ENCODE peak calls at places on chromosome 17, in five cellular contexts. O is fibroblast of the aortic adventitia, I is K562, J is tibial nerve, F is OCI-LY7. K is an unnamed sample.

GRCh38 chr17:31517524-31517923 is 126.0 kb downstream of the RAB11FIP4 start:
- DNase-seq in O (no peak), I (peak), J (no peak), F (no peak), K (no peak)

GRCh38 chr17:76994237-76994637 is 126.0 kb downstream of the MGAT5B start:
- DNase-seq in O (no peak), I (no peak), J (no peak), F (no peak), K (no peak)

GRCh38 chr17:77735341-77736206 is 222.9 kb upstream of the TNRC6C start:
- DNase-seq in O (peak), I (peak), J (no peak), F (no peak), K (no peak)

GRCh38 chr17:71883258-71883657 is 237.6 kb upstream of the SOX9 start:
- DNase-seq in O (no peak), I (no peak), J (no peak), F (no peak), K (no peak)

GRCh38 chr17:75619506-75620431 is 13.5 kb upstream of the SMIM5 start:
- DNase-seq in O (peak), I (peak), J (no peak), F (peak), K (no peak)

GRCh38 chr17:12928736-12929135 is 89.1 kb downstream of the ELAC2 start:
- DNase-seq in O (peak), I (no peak), J (no peak), F (peak), K (no peak)

GRCh38 chr17:56834380-56835258 is 668 bp downstream of the DGKE start:
- DNase-seq in O (no peak), I (peak), J (no peak), F (peak), K (no peak)

GRCh38 chr17:73976147-73976546 is 227.3 kb upstream of the RPL38 start:
- DNase-seq in O (no peak), I (no peak), J (no peak), F (no peak), K (no peak)

GRCh38 chr17:44247346-44248219 is 20.4 kb downstream of the SLC4A1 start:
- DNase-seq in O (no peak), I (no peak), J (no peak), F (no peak), K (no peak)

GRCh38 chr17:70588003-70588402 is 418.7 kb downstream of the KCNJ2 start:
- DNase-seq in O (no peak), I (no peak), J (no peak), F (no peak), K (no peak)

GRCh38 chr17:73126716-73127473 is 34.4 kb upstream of the SLC39A11 start:
- DNase-seq in O (no peak), I (no peak), J (no peak), F (no peak), K (no peak)

GRCh38 chr17:80673152-80673920 is 128.7 kb downstream of the RPTOR start:
- DNase-seq in O (no peak), I (no peak), J (no peak), F (peak), K (no peak)

GRCh38 chr17:78780852-78781338 is 1.2 kb downstream of the CYTH1 start:
- DNase-seq in O (peak), I (no peak), J (no peak), F (peak), K (no peak)

GRCh38 chr17:77254961-77255741 is 114.4 kb downstream of the SEC14L1 start:
- DNase-seq in O (peak), I (peak), J (no peak), F (no peak), K (no peak)

GRCh38 chr17:68346448-68346847 is 55.2 kb downstream of the ARSG start:
- DNase-seq in O (no peak), I (no peak), J (no peak), F (peak), K (no peak)

GRCh38 chr17:7589891-7590611 is at the start of gene SOX15:
- DNase-seq in O (no peak), I (no peak), J (no peak), F (no peak), K (no peak)

GRCh38 chr17:19513897-19514488 is 19.7 kb upstream of the SLC47A1 start:
- DNase-seq in O (peak), I (peak), J (peak), F (peak), K (peak)

GRCh38 chr17:2724783-2725164 is 13.2 kb upstream of the CLUH start:
- DNase-seq in O (no peak), I (peak), J (no peak), F (no peak), K (no peak)

GRCh38 chr17:67390006-67390645 is 13.0 kb downstream of the PITPNC1 start:
- DNase-seq in O (peak), I (no peak), J (no peak), F (no peak), K (no peak)

DNA sequence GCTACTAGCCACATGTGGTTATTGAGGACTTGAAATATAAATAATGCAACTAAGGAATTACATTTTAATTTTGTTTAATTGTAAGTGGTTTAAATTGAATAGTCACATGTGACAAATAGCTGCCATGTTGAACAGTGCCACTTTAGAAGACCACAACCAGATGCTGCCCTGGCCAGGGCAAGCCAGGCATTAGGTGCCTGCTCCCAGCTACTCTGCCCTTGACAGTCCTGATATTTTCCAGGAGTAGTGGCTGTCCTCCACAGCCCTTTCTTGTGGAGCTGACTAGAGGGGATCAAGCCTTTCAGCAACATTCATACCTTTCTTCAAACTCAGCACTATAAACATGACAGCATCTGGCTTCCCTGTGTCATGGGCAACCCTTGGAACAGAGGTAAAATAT is 31.0 kb downstream of the TMEM100 start:
- DNase-seq in O (no peak), I (no peak), J (no peak), F (no peak), K (no peak)
- TF ChIP-seq CTCF in O (no peak), I (no peak), J (no peak), F (no peak), K (no peak)

DNA sequence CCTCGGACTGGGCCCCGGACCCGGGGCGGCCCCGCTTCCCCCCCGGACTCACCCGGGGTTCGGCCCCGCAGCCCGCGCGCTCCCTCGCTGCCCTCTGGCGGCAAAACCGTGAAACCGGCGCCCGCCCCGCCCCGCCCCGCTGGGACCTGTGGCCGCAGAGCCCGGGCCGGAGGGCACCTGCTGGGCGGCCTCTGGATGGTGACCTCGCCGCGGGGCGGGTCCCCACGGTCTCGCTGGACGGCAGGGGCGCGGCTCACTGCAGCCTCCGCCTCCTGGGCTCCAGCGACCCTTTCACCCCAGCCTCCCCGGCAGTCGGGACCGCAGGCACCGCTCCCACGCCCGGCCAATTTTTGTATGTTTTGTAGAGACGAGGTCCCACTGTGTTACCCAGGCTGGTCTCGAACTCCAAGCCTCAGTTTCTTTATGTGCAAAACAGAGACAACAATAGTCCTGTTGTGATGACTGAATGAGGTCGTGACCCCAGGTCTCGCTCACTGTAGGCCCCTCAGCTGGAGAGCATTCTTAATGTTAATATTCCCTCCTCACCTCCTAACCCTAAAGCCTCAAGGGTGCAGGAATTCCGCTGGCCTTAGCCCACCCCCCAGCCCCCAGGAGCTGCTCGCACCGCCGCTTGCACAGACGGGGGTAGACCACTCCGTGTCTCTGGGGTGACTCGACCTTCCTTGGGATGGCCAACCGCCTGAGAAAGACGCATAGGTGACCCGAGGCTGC is 33.7 kb upstream of the RPH3AL start:
- DNase-seq in O (no peak), I (peak), J (peak), F (peak), K (peak)
- TF ChIP-seq CTCF in O (peak), I (peak), J (peak), F (peak), K (no peak)

GRCh38 chr17:45282683-45283644 is 21.1 kb upstream of the SPATA32 start:
- DNase-seq in O (no peak), I (no peak), J (no peak), F (no peak), K (no peak)

GRCh38 chr17:45287526-45288264 is 25.8 kb upstream of the SPATA32 start:
- DNase-seq in O (no peak), I (peak), J (no peak), F (no peak), K (no peak)

GRCh38 chr17:45283711-45284110 is 21.8 kb upstream of the SPATA32 start:
- DNase-seq in O (no peak), I (no peak), J (no peak), F (no peak), K (no peak)

GRCh38 chr17:45286286-45286685 is 24.4 kb upstream of the SPATA32 start:
- DNase-seq in O (no peak), I (no peak), J (no peak), F (no peak), K (no peak)

GRCh38 chr17:45284176-45285140 is 22.6 kb upstream of the SPATA32 start:
- DNase-seq in O (no peak), I (no peak), J (no peak), F (peak), K (no peak)
- TF ChIP-seq CTCF in O (peak), I (peak), J (no peak), F (peak), K (no peak)

DNA sequence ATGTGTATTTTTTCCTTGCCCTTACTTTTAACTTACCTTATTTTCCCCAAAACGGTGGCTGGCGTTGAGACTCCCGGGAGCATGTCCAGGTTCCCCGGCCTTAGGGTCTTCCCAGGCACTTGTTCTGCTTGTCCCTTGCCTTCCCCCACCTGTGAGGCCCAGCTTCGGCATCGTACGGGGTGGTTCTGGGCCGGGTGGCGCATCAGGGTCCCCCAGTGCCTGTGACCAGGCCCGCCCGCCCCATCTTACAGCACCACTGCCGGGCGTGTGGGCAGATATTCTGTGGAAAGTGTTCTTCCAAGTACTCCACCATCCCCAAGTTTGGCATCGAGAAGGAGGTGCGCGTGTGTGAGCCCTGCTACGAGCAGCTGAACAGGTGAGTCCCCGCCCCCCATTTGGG is 7.4 kb downstream of the HGS start:
- DNase-seq in O (no peak), I (no peak), J (no peak), F (no peak), K (no peak)
- TF ChIP-seq CTCF in O (no peak), I (no peak), J (no peak), F (no peak), K (no peak)

DNA sequence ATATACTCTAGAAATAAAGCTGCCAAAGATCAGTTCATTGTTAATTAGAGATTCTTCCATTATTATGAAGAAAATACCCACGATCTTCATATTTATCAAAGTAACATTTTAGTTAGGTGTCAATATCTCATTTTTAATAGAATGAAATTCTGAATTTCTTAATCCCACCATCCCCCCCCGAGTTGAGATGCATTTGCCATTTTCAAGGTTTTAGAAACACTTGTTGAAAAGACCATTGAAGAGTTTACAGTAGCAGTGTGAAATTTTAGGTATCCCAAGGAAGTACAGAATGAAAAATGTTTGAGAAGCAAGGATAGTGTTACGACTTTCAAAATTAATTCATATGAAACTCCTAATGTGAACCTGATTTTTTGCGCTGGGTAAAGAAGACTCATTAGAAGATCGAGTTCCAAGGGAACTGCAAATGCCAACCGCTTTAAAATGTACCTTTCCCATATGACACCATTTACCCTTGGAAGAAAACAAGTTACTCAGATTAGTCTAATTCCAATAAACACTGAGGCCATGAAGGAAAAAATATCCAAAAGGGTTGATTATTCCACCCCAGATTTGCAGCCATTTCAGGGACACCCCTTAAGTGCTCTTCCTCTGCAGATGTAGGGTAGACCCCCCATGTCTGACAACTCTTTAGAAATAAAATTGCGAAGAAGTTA is 731 bp downstream of the IKZF3 start:
- DNase-seq in O (no peak), I (no peak), J (no peak), F (peak), K (no peak)
- TF ChIP-seq CTCF in O (no peak), I (no peak), J (no peak), F (no peak), K (no peak)